ENCODE peak calls at places on chromosomes 5 and 9, in six cellular contexts. R is HCT116, F is astrocyte, M is neuronal stem cell, Y is fibroblast of lung, H is neural progenitor cell. Q is an unnamed sample.

GRCh38 chr5:68252678-68253520 is 37.3 kb downstream of the PIK3R1 start:
- DNase-seq in R (peak), F (peak), M (peak), Y (peak), H (peak), Q (peak)

GRCh38 chr5:83516962-83517750 is 45.6 kb downstream of the VCAN start:
- DNase-seq in R (no peak), F (no peak), M (no peak), Y (no peak), H (no peak), Q (no peak)

GRCh38 chr9:116269250-116269649 is 115.7 kb downstream of the PAPPA start:
- DNase-seq in R (no peak), F (peak), M (no peak), Y (peak), H (no peak), Q (no peak)

GRCh38 chr5:87020099-87020934 is 247.4 kb upstream of the RASA1 start:
- DNase-seq in R (no peak), F (no peak), M (peak), Y (peak), H (peak), Q (no peak)

GRCh38 chr9:115198018-115198417 is 80.1 kb upstream of the TNC start:
- DNase-seq in R (no peak), F (peak), M (no peak), Y (peak), H (peak), Q (no peak)

GRCh38 chr9:129138476-129139232 is 27.4 kb downstream of the PTPA start:
- DNase-seq in R (no peak), F (peak), M (no peak), Y (peak), H (no peak), Q (no peak)

GRCh38 chr9:85332487-85332886 is 409.3 kb downstream of the AGTPBP1 start:
- DNase-seq in R (peak), F (no peak), M (no peak), Y (peak), H (peak), Q (peak)

GRCh38 chr5:54885636-54886035 is 99.8 kb downstream of the ESM1 start:
- DNase-seq in R (no peak), F (no peak), M (no peak), Y (no peak), H (no peak), Q (no peak)

GRCh38 chr9:13900449-13900848 is 413.5 kb downstream of the NFIB start:
- DNase-seq in R (no peak), F (no peak), M (no peak), Y (no peak), H (peak), Q (no peak)

GRCh38 chr5:150778517-150779396 is at the start of gene SMIM3:
- DNase-seq in R (no peak), F (peak), M (peak), Y (peak), H (peak), Q (peak)

GRCh38 chr9:95193067-95193466 is 124.4 kb downstream of the FANCC start:
- DNase-seq in R (peak), F (no peak), M (no peak), Y (no peak), H (peak), Q (peak)

GRCh38 chr9:28050046-28050445 is 476.8 kb upstream of the C9orf72 start:
- DNase-seq in R (no peak), F (no peak), M (no peak), Y (peak), H (no peak), Q (no peak)

GRCh38 chr5:156394642-156395393 is 67.9 kb downstream of the SGCD start:
- DNase-seq in R (no peak), F (no peak), M (no peak), Y (no peak), H (peak), Q (no peak)

GRCh38 chr9:89357331-89358197 is 39.3 kb downstream of the SECISBP2 start:
- DNase-seq in R (no peak), F (no peak), M (no peak), Y (no peak), H (no peak), Q (no peak)

GRCh38 chr9:90873422-90873821 is 71.8 kb downstream of the SYK start:
- DNase-seq in R (no peak), F (no peak), M (no peak), Y (no peak), H (no peak), Q (no peak)

GRCh38 chr5:159878988-159879471 is 37.3 kb upstream of the ADRA1B start:
- DNase-seq in R (no peak), F (peak), M (peak), Y (peak), H (peak), Q (peak)

GRCh38 chr9:346114-346513 is 131.4 kb downstream of the DOCK8 start:
- DNase-seq in R (no peak), F (no peak), M (no peak), Y (no peak), H (no peak), Q (no peak)

GRCh38 chr9:136220017-136220729 is 15.2 kb upstream of the LHX3 start:
- DNase-seq in R (no peak), F (peak), M (no peak), Y (peak), H (no peak), Q (no peak)

GRCh38 chr9:107178302-107178701 is 104.8 kb upstream of the RAD23B start:
- DNase-seq in R (no peak), F (no peak), M (no peak), Y (no peak), H (no peak), Q (no peak)

GRCh38 chr5:56507348-56507930 is 274.3 kb upstream of the ANKRD55 start:
- DNase-seq in R (no peak), F (no peak), M (no peak), Y (no peak), H (no peak), Q (no peak)

GRCh38 chr5:22023784-22024183 is 829.4 kb downstream of the CDH12 start:
- DNase-seq in R (no peak), F (no peak), M (no peak), Y (no peak), H (no peak), Q (no peak)

GRCh38 chr9:128104171-128104618 is 23.3 kb downstream of the PTGES2 start:
- DNase-seq in R (no peak), F (no peak), M (no peak), Y (no peak), H (no peak), Q (no peak)

GRCh38 chr9:123584202-123585176 is 228.5 kb downstream of the CRB2 start:
- DNase-seq in R (no peak), F (no peak), M (no peak), Y (peak), H (no peak), Q (no peak)

GRCh38 chr5:55187370-55187769 is 14.4 kb upstream of the CDC20B start:
- DNase-seq in R (peak), F (no peak), M (no peak), Y (no peak), H (peak), Q (peak)

GRCh38 chr5:74945561-74946165 is 79.5 kb upstream of the FAM169A start:
- DNase-seq in R (no peak), F (no peak), M (no peak), Y (no peak), H (no peak), Q (no peak)

GRCh38 chr5:16502866-16503265 is 37.3 kb upstream of the ZNF622 start:
- DNase-seq in R (no peak), F (peak), M (no peak), Y (peak), H (peak), Q (no peak)

GRCh38 chr5:19104963-19105362 is 883.0 kb downstream of the CDH18 start:
- DNase-seq in R (no peak), F (no peak), M (no peak), Y (no peak), H (no peak), Q (no peak)

GRCh38 chr9:116979461-116979860 is 292.4 kb downstream of the TRIM32 start:
- DNase-seq in R (no peak), F (no peak), M (no peak), Y (no peak), H (no peak), Q (peak)

GRCh38 chr5:81147011-81147594 is 86.0 kb upstream of the CKMT2 start:
- DNase-seq in R (no peak), F (no peak), M (no peak), Y (no peak), H (no peak), Q (no peak)

GRCh38 chr5:125549322-125549871 is 803.0 kb upstream of the ZNF608 start:
- DNase-seq in R (no peak), F (peak), M (no peak), Y (peak), H (no peak), Q (peak)

GRCh38 chr5:38776494-38776893 is 69.3 kb upstream of the OSMR start:
- DNase-seq in R (no peak), F (no peak), M (no peak), Y (no peak), H (no peak), Q (no peak)

GRCh38 chr5:96577909-96578308 is 84.3 kb upstream of the CAST start:
- DNase-seq in R (no peak), F (peak), M (no peak), Y (peak), H (no peak), Q (no peak)

GRCh38 chr5:74648835-74649286 is 8.3 kb upstream of the ENC1 start:
- DNase-seq in R (no peak), F (peak), M (peak), Y (peak), H (peak), Q (peak)

DNA sequence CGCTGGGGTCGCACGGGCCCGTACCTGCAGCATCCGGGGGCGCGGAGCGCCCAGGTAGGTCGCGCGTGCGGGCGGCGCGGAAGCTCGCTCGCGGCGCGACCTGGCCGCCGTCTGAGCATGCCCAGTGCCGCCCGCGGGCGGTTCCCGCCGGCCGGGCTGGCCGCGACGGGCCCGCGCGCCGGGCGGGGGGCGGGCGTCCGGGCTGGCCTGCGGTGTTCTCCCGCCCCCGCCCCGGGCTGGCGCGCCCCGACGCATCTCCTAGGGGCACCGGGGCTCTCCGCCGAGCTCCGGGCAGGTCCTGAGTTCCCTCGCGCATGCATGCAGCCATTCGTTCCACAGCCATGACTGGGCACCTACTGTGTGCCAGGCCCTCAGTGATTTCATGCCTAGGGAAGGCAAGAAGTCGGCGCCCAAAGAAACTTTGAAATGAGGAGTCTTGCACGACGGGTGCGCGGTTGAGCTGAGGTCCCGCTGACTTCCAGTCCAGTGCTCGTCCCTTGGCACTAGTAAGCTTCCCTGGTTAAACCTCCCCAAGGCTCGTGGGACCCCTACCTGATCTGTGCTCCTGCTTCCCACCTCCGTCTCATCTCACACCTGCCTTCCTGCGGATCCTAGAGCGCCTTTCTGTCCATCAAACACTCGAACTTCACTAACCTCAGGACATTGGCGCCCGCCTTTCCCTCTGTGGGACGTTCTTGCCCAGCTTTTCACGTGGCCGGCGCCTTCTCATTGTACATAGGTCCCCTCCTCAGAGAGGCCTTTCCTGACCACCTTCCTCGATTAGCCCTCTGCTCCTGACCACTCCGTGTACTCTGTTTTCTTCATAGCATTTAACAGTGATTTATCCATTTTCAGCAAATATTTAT is at the start of gene PTPN3:
- DNase-seq in R (no peak), F (no peak), M (no peak), Y (peak), H (peak), Q (peak)
- H3K4me2 ChIP-seq in R (peak), F (peak), M (peak), Y (peak), H (peak), Q (peak)

DNA sequence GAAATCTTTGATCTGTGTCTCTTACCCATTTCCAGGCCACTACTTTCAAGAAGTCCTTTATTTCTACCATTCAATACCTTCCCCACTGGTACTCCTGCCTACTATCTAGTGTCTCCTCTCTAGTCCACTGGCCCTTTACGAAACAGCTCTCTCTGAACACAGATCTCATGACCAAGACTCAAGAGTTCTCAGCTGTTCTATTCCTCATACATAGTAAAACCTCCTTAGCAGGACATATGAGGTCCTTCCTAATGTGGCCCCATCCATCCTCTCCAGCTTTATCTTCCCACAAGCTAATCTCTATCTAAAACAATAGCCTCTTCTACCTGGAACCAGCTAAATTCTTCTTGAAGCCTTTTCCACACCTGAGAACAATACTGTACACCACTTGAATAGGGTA is 2.6 kb downstream of the TEX10 start:
- DNase-seq in R (no peak), F (no peak), M (no peak), Y (no peak), H (no peak), Q (no peak)
- H3K4me2 ChIP-seq in R (peak), F (peak), M (no peak), Y (no peak), H (peak), Q (peak)

GRCh38 chr5:40030661-40031060 is 605.9 kb upstream of the DAB2 start:
- DNase-seq in R (no peak), F (peak), M (no peak), Y (peak), H (no peak), Q (no peak)
- H3K4me2 ChIP-seq in R (no peak), F (no peak), M (no peak), Y (no peak), H (no peak), Q (no peak)

GRCh38 chr5:31407921-31408714 is 123.8 kb downstream of the DROSHA start:
- DNase-seq in R (no peak), F (peak), M (no peak), Y (peak), H (no peak), Q (no peak)
- H3K4me2 ChIP-seq in R (peak), F (peak), M (no peak), Y (no peak), H (no peak), Q (no peak)

GRCh38 chr9:81915801-81916505 is 12.3 kb upstream of the SPATA31D4 start:
- DNase-seq in R (no peak), F (peak), M (no peak), Y (peak), H (no peak), Q (no peak)
- H3K4me2 ChIP-seq in R (no peak), F (no peak), M (no peak), Y (no peak), H (no peak), Q (no peak)

GRCh38 chr5:52777186-52777585 is 10.5 kb upstream of the ITGA1 start:
- DNase-seq in R (no peak), F (no peak), M (no peak), Y (no peak), H (no peak), Q (no peak)
- H3K4me2 ChIP-seq in R (no peak), F (no peak), M (no peak), Y (no peak), H (no peak), Q (no peak)

GRCh38 chr5:92525131-92525530 is 1055.9 kb downstream of the NR2F1-AS1 start:
- DNase-seq in R (no peak), F (no peak), M (no peak), Y (no peak), H (no peak), Q (no peak)
- H3K4me2 ChIP-seq in R (no peak), F (no peak), M (no peak), Y (no peak), H (no peak), Q (no peak)

DNA sequence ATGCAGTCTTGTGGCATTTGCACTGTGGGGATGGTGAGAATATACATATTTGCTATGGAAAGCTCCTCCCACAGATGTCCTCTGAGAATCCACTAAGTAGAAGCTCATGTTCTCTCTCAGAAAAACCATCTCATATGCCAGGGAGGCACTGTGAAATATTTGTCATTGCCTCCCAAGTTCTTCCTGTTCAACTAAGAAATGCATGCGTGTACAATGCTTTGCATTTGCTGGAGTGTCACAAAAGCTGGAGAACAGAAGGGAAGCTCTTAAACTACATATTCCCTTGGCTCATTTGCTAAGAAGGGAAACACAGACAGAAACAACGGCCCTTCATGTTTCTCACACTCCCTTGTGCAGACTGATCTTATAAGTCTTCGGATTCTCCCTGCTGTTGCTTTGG is 220.7 kb downstream of the TRIM36 start:
- DNase-seq in R (no peak), F (no peak), M (no peak), Y (no peak), H (no peak), Q (no peak)
- H3K4me2 ChIP-seq in R (no peak), F (no peak), M (no peak), Y (no peak), H (no peak), Q (no peak)